ENCODE peak calls at places on chromosomes 5 and 9, in ten cellular contexts. F, G, D, A, V, N, X, M, I and Q are unnamed samples.

GRCh38 chr9:100602302-100602930 is 24.5 kb downstream of the CAVIN4 start:
- DNase-seq in D (no peak), N (peak), I (peak), X (no peak), M (peak), A (peak), V (peak), F (peak), G (peak), Q (peak)

GRCh38 chr5:125897068-125897467 is 526.1 kb upstream of the GRAMD2B start:
- DNase-seq in V (no peak), D (no peak), I (no peak), N (no peak), G (no peak), F (no peak), A (no peak), M (no peak), X (no peak), Q (no peak)

GRCh38 chr9:130298663-130299279 is 33.2 kb downstream of the HMCN2 start:
- DNase-seq in D (no peak), A (peak), M (no peak), I (peak), V (no peak), X (no peak), N (peak), F (peak), G (no peak), Q (no peak)

GRCh38 chr5:113221294-113222176 is 213.3 kb downstream of the TSSK1B start:
- DNase-seq in N (no peak), M (no peak), V (no peak), I (no peak), D (no peak), A (no peak), F (no peak), G (no peak), X (no peak), Q (no peak)

GRCh38 chr5:88952344-88952743 is 69.4 kb upstream of the MEF2C start:
- DNase-seq in G (peak), A (peak), V (peak), I (peak), X (no peak), D (no peak), F (no peak), M (peak), N (peak), Q (no peak)

GRCh38 chr5:126031989-126032716 is 391.1 kb upstream of the GRAMD2B start:
- DNase-seq in G (peak), X (no peak), V (peak), D (no peak), N (peak), I (no peak), F (no peak), A (peak), M (peak), Q (no peak)

GRCh38 chr9:19554518-19554917 is 145.7 kb downstream of the ACER2 start:
- DNase-seq in G (no peak), X (no peak), N (no peak), I (no peak), V (no peak), D (no peak), F (no peak), M (no peak), A (no peak), Q (no peak)

GRCh38 chr9:115289757-115290208 is 171.8 kb upstream of the TNC start:
- DNase-seq in V (peak), F (no peak), I (no peak), G (peak), X (no peak), M (peak), N (peak), A (no peak), D (no peak), Q (peak)

GRCh38 chr9:98010450-98010849 is 27.3 kb downstream of the ANP32B start:
- DNase-seq in D (no peak), G (peak), F (no peak), M (peak), V (peak), X (no peak), I (peak), A (peak), N (no peak), Q (peak)

GRCh38 chr5:61805101-61805500 is 473.0 kb downstream of the ZSWIM6 start:
- DNase-seq in N (peak), M (peak), A (peak), D (no peak), V (peak), F (no peak), X (no peak), I (no peak), G (peak), Q (peak)

GRCh38 chr5:73215891-73216610 is 43.1 kb downstream of the TMEM174 start:
- DNase-seq in N (peak), M (peak), I (no peak), D (peak), F (peak), A (peak), V (peak), G (peak), X (peak), Q (peak)

GRCh38 chr5:30693326-30693725 is 500.2 kb upstream of the CDH6 start:
- DNase-seq in I (no peak), F (no peak), X (no peak), M (no peak), G (no peak), D (no peak), A (no peak), V (no peak), N (no peak), Q (no peak)

GRCh38 chr9:79060726-79061125 is 511.0 kb upstream of the TLE4 start:
- DNase-seq in G (no peak), X (no peak), A (peak), V (no peak), D (no peak), F (no peak), N (no peak), I (no peak), M (peak), Q (no peak)

GRCh38 chr9:86946712-86947145 is 577 bp downstream of the GAS1 start:
- DNase-seq in M (peak), V (peak), D (peak), A (no peak), X (no peak), N (no peak), G (peak), F (no peak), I (no peak), Q (no peak)

GRCh38 chr5:4928409-4928808 is 211.7 kb upstream of the ADAMTS16 start:
- DNase-seq in I (no peak), G (no peak), X (no peak), M (no peak), F (no peak), V (no peak), N (no peak), D (no peak), A (no peak), Q (no peak)

GRCh38 chr5:110880413-110880812 is 141.6 kb downstream of the SLC25A46 start:
- DNase-seq in G (peak), M (peak), F (no peak), I (no peak), A (peak), X (no peak), V (peak), N (peak), D (no peak), Q (peak)

GRCh38 chr5:119319890-119320289 is 35.9 kb upstream of the TNFAIP8 start:
- DNase-seq in G (no peak), I (no peak), V (no peak), A (no peak), N (no peak), M (no peak), X (no peak), D (no peak), F (no peak), Q (no peak)

GRCh38 chr9:127721391-127721821 is 5.5 kb downstream of the TTC16 start:
- DNase-seq in A (no peak), F (no peak), D (peak), I (no peak), M (peak), G (no peak), N (peak), X (no peak), V (no peak), Q (no peak)

GRCh38 chr9:33263936-33264472 is 504 bp downstream of the BAG1 start:
- DNase-seq in N (peak), A (peak), X (peak), V (peak), M (no peak), D (no peak), F (peak), I (peak), G (peak), Q (no peak)

GRCh38 chr5:113524927-113525326 is 11.4 kb downstream of the YTHDC2 start:
- DNase-seq in G (no peak), I (peak), A (no peak), V (no peak), D (no peak), N (no peak), F (no peak), M (no peak), X (no peak), Q (no peak)

GRCh38 chr9:124852829-124853531 is at the start of gene WDR38:
- DNase-seq in N (peak), V (peak), D (peak), I (peak), M (peak), G (peak), F (peak), A (peak), X (peak), Q (peak)

GRCh38 chr9:89483592-89484474 is 14.1 kb downstream of the SEMA4D start:
- DNase-seq in I (peak), G (no peak), N (no peak), F (no peak), V (no peak), D (peak), M (no peak), X (peak), A (no peak), Q (no peak)

GRCh38 chr5:76402880-76403712 is at the start of gene IQGAP2:
- DNase-seq in F (peak), N (peak), X (peak), D (peak), M (peak), I (peak), G (peak), V (peak), A (peak), Q (no peak)

GRCh38 chr9:17719053-17719452 is 140.2 kb downstream of the SH3GL2 start:
- DNase-seq in N (no peak), D (no peak), I (no peak), F (no peak), V (no peak), G (no peak), A (no peak), M (no peak), X (no peak), Q (no peak)

GRCh38 chr9:135401218-135401617 is 78.4 kb upstream of the PPP1R26 start:
- DNase-seq in X (no peak), N (no peak), V (no peak), M (no peak), G (no peak), I (no peak), F (no peak), A (no peak), D (no peak), Q (no peak)

GRCh38 chr9:2620876-2621677 is 510 bp upstream of the VLDLR start:
- DNase-seq in G (peak), F (peak), M (peak), I (no peak), V (peak), N (peak), D (peak), X (no peak), A (peak), Q (peak)

GRCh38 chr5:113917997-113918396 is 404.5 kb downstream of the YTHDC2 start:
- DNase-seq in G (no peak), F (no peak), D (no peak), A (no peak), N (no peak), X (no peak), I (no peak), M (no peak), V (no peak), Q (no peak)

GRCh38 chr5:154985126-154985525 is 28.4 kb upstream of the KIF4B start:
- DNase-seq in M (no peak), X (no peak), I (no peak), N (no peak), D (no peak), A (no peak), G (no peak), V (no peak), F (no peak), Q (no peak)

GRCh38 chr5:181217111-181217804 is 5.8 kb upstream of the TRIM41 start:
- DNase-seq in I (peak), D (peak), N (peak), F (no peak), X (peak), M (peak), G (no peak), V (peak), A (peak), Q (peak)

GRCh38 chr5:157747173-157747758 is 3.8 kb downstream of the LSM11 start:
- DNase-seq in X (no peak), N (no peak), V (no peak), G (no peak), I (no peak), M (no peak), D (no peak), A (no peak), F (no peak), Q (no peak)

GRCh38 chr5:103840600-103840999 is 278.0 kb upstream of the NUDT12 start:
- DNase-seq in X (no peak), D (no peak), N (no peak), G (no peak), I (no peak), F (no peak), M (no peak), A (peak), V (no peak), Q (no peak)

GRCh38 chr5:125409101-125409495 is 662.7 kb upstream of the ZNF608 start:
- DNase-seq in A (peak), G (peak), N (peak), F (no peak), I (no peak), M (no peak), X (no peak), V (no peak), D (no peak), Q (no peak)

GRCh38 chr5:97231025-97231636 is 48.1 kb upstream of the RIOK2 start:
- DNase-seq in X (no peak), F (peak), G (peak), I (peak), A (peak), D (no peak), M (peak), V (peak), N (peak), Q (peak)

GRCh38 chr9:128372784-128373183 is 1.6 kb downstream of the URM1 start:
- DNase-seq in M (no peak), F (no peak), I (no peak), D (no peak), A (peak), N (no peak), G (no peak), V (no peak), X (no peak), Q (no peak)

GRCh38 chr9:4573176-4573575 is 82.9 kb downstream of the SLC1A1 start:
- DNase-seq in X (no peak), D (no peak), I (no peak), M (no peak), F (no peak), G (no peak), N (no peak), V (no peak), A (no peak), Q (no peak)

GRCh38 chr5:18699681-18700080 is 1065.4 kb downstream of the TAF11L14 start:
- DNase-seq in M (no peak), G (peak), V (no peak), D (no peak), I (no peak), N (no peak), F (no peak), X (no peak), A (no peak), Q (no peak)

GRCh38 chr5:87127956-87128687 is 139.6 kb upstream of the RASA1 start:
- DNase-seq in D (no peak), A (no peak), X (no peak), V (no peak), F (no peak), N (peak), M (peak), G (no peak), I (no peak), Q (peak)

GRCh38 chr9:85142461-85143401 is 473.2 kb downstream of the NTRK2 start:
- DNase-seq in X (no peak), A (peak), V (no peak), I (peak), F (peak), M (no peak), D (no peak), G (no peak), N (peak), Q (no peak)

GRCh38 chr5:179325296-179326031 is 19.8 kb downstream of the ADAMTS2 start:
- DNase-seq in F (no peak), A (no peak), X (no peak), V (no peak), G (no peak), D (peak), N (no peak), M (no peak), I (no peak), Q (no peak)